ENCODE peak calls at places on chromosomes 7 and 10, in ten cellular contexts. P, R, K, L, W, D, G, I, B and O are unnamed samples.

GRCh38 chr7:25949672-25950487 is 202.1 kb upstream of the NFE2L3 start:
- DNase-seq in P (peak; percentile 65), R (no peak), K (peak; percentile 67), L (peak; percentile 32), W (no peak), D (no peak), G (no peak), I (no peak), B (no peak), O (no peak)

GRCh38 chr7:131501422-131501821 is 55.0 kb downstream of the PODXL start:
- DNase-seq in P (no peak), R (peak; percentile 29), K (no peak), L (peak; percentile 45), W (peak; percentile 82), D (peak; percentile 37), G (no peak), I (no peak), B (peak; percentile 83), O (no peak)

GRCh38 chr10:34392641-34393170 is 422.4 kb downstream of the PARD3 start:
- DNase-seq in P (no peak), R (no peak), K (no peak), L (no peak), W (peak; percentile 12), D (peak; percentile 22), G (no peak), I (no peak), B (no peak), O (no peak)

GRCh38 chr10:48439031-48439430 is 132.6 kb downstream of the MAPK8 start:
- DNase-seq in P (no peak), R (no peak), K (no peak), L (no peak), W (peak; percentile 66), D (peak; percentile 45), G (no peak), I (no peak), B (no peak), O (no peak)

GRCh38 chr10:95287281-95287680 is 3.5 kb downstream of the PDLIM1 start:
- DNase-seq in P (no peak), R (no peak), K (no peak), L (no peak), W (no peak), D (peak; percentile 19), G (no peak), I (no peak), B (no peak), O (no peak)

GRCh38 chr7:28793383-28793782 is 164.7 kb downstream of the TRIL start:
- DNase-seq in P (no peak), R (no peak), K (no peak), L (no peak), W (peak; percentile 52), D (peak; percentile 3), G (no peak), I (no peak), B (no peak), O (no peak)

GRCh38 chr7:131556055-131556911 is at the start of gene PODXL:
- DNase-seq in P (peak; percentile 74), R (peak; percentile 68), K (peak; percentile 79), L (peak; percentile 59), W (peak; percentile 78), D (peak; percentile 58), G (peak; percentile 75), I (no peak), B (peak; percentile 60), O (no peak)

GRCh38 chr7:137360087-137360679 is 16.6 kb upstream of the PTN start:
- DNase-seq in P (no peak), R (no peak), K (no peak), L (peak; percentile 0), W (no peak), D (no peak), G (no peak), I (no peak), B (no peak), O (no peak)

GRCh38 chr10:48494073-48494472 is 110.8 kb downstream of the ARHGAP22 start:
- DNase-seq in P (no peak), R (no peak), K (no peak), L (no peak), W (no peak), D (no peak), G (no peak), I (no peak), B (peak; percentile 30), O (no peak)

GRCh38 chr10:109922976-109923921 is at the start of gene XPNPEP1:
- DNase-seq in P (peak; percentile 91), R (peak; percentile 82), K (peak; percentile 73), L (peak; percentile 93), W (peak; percentile 90), D (peak; percentile 86), G (peak; percentile 86), I (peak; percentile 60), B (peak; percentile 86), O (peak; percentile 91)

GRCh38 chr7:28096713-28097112 is 83.9 kb downstream of the JAZF1 start:
- DNase-seq in P (peak; percentile 44), R (peak; percentile 36), K (peak; percentile 33), L (peak; percentile 55), W (peak; percentile 80), D (peak; percentile 65), G (peak; percentile 71), I (peak; percentile 42), B (peak; percentile 57), O (peak; percentile 68)

GRCh38 chr7:738723-739454 is 11.8 kb upstream of the PRKAR1B start:
- DNase-seq in P (no peak), R (no peak), K (no peak), L (no peak), W (no peak), D (no peak), G (no peak), I (no peak), B (no peak), O (no peak)

GRCh38 chr7:138712652-138713051 is 11.5 kb upstream of the SVOPL start:
- DNase-seq in P (no peak), R (no peak), K (no peak), L (no peak), W (no peak), D (no peak), G (no peak), I (no peak), B (no peak), O (no peak)

GRCh38 chr10:43292745-43293676 is 26.1 kb upstream of the RASGEF1A start:
- DNase-seq in P (peak; percentile 65), R (peak; percentile 33), K (peak; percentile 57), L (peak; percentile 77), W (peak; percentile 67), D (peak; percentile 58), G (peak; percentile 47), I (peak; percentile 35), B (peak; percentile 65), O (peak; percentile 28)

GRCh38 chr10:133359554-133359971 is 1.7 kb upstream of the FUOM start:
- DNase-seq in P (peak; percentile 82), R (peak; percentile 28), K (no peak), L (no peak), W (no peak), D (peak; percentile 73), G (no peak), I (no peak), B (peak; percentile 24), O (no peak)